ENCODE peak calls at places on chromosomes 5 and 9, in five cellular contexts. X is uterus, Z is esophagus squamous epithelium, B is stomach, F is IMR-90. D is an unnamed sample.

GRCh38 chr9:75168270-75169185 is 80.2 kb downstream of the OSTF1 start:
- DNase-seq in X (no peak), Z (no peak), B (no peak), F (no peak), D (no peak)

GRCh38 chr5:65190328-65191053 is 291.2 kb downstream of the ADAMTS6 start:
- DNase-seq in X (no peak), Z (no peak), B (no peak), F (peak), D (no peak)

GRCh38 chr5:75603421-75603820 is 7.8 kb upstream of the ANKDD1B start:
- DNase-seq in X (no peak), Z (no peak), B (no peak), F (peak), D (no peak)

GRCh38 chr9:126609711-126610388 is 3.9 kb upstream of the LMX1B start:
- DNase-seq in X (no peak), Z (no peak), B (no peak), F (no peak), D (no peak)

GRCh38 chr5:172556262-172556661 is 84.8 kb upstream of the NEURL1B start:
- DNase-seq in X (no peak), Z (no peak), B (no peak), F (peak), D (no peak)

GRCh38 chr9:97362777-97363545 is 48.9 kb upstream of the TDRD7 start:
- DNase-seq in X (no peak), Z (no peak), B (no peak), F (no peak), D (no peak)

GRCh38 chr5:31531543-31531887 is 378 bp downstream of the DROSHA start:
- DNase-seq in X (no peak), Z (no peak), B (peak), F (no peak), D (peak)

GRCh38 chr9:19720374-19720773 is 68.5 kb downstream of the SLC24A2 start:
- DNase-seq in X (no peak), Z (no peak), B (no peak), F (peak), D (no peak)

GRCh38 chr5:172841-173251 is 18.4 kb upstream of the LRRC14B start:
- DNase-seq in X (no peak), Z (no peak), B (no peak), F (no peak), D (no peak)

GRCh38 chr9:13450723-13451122 is 171.2 kb upstream of the MPDZ start:
- DNase-seq in X (no peak), Z (no peak), B (no peak), F (no peak), D (no peak)

GRCh38 chr5:173472164-173472563 is 143.9 kb upstream of the STC2 start:
- DNase-seq in X (peak), Z (no peak), B (peak), F (peak), D (peak)

GRCh38 chr5:61344187-61344944 is 12.3 kb downstream of the ZSWIM6 start:
- DNase-seq in X (no peak), Z (no peak), B (no peak), F (peak), D (no peak)

GRCh38 chr5:109532773-109533364 is 123.1 kb upstream of the PJA2 start:
- DNase-seq in X (no peak), Z (no peak), B (no peak), F (no peak), D (no peak)

GRCh38 chr9:137784046-137784445 is 93.5 kb upstream of the CACNA1B start:
- DNase-seq in X (no peak), Z (no peak), B (no peak), F (no peak), D (no peak)

GRCh38 chr5:114407783-114408182 is 45.9 kb downstream of the KCNN2 start:
- DNase-seq in X (no peak), Z (no peak), B (no peak), F (no peak), D (no peak)

GRCh38 chr5:35777358-35778087 is 79.2 kb upstream of the IL7R start:
- DNase-seq in X (peak), Z (no peak), B (peak), F (peak), D (peak)

GRCh38 chr5:139251281-139251687 is 42.3 kb upstream of the MATR3 start:
- DNase-seq in X (no peak), Z (no peak), B (no peak), F (no peak), D (no peak)

GRCh38 chr5:99191181-99191775 is 262.5 kb upstream of the CHD1 start:
- DNase-seq in X (no peak), Z (no peak), B (no peak), F (no peak), D (no peak)

GRCh38 chr9:121718063-121718462 is 66.6 kb downstream of the DAB2IP start:
- DNase-seq in X (peak), Z (no peak), B (no peak), F (peak), D (no peak)

GRCh38 chr9:19074836-19075235 is 25.6 kb downstream of the RRAGA start:
- DNase-seq in X (no peak), Z (no peak), B (no peak), F (peak), D (no peak)

GRCh38 chr9:95504053-95504963 is 12.5 kb downstream of the PTCH1 start:
- DNase-seq in X (no peak), Z (no peak), B (no peak), F (peak), D (peak)

GRCh38 chr9:4417578-4418325 is 72.5 kb upstream of the SLC1A1 start:
- DNase-seq in X (no peak), Z (no peak), B (no peak), F (peak), D (no peak)

GRCh38 chr5:179318193-179318955 is 26.9 kb downstream of the ADAMTS2 start:
- DNase-seq in X (no peak), Z (no peak), B (no peak), F (no peak), D (no peak)

GRCh38 chr9:115276621-115277020 is 158.7 kb upstream of the TNC start:
- DNase-seq in X (no peak), Z (no peak), B (no peak), F (peak), D (no peak)

GRCh38 chr9:2570615-2571479 is 50.7 kb upstream of the VLDLR start:
- DNase-seq in X (peak), Z (no peak), B (peak), F (peak), D (no peak)

GRCh38 chr5:173069661-173070060 is 13.5 kb downstream of the CREBRF start:
- DNase-seq in X (no peak), Z (no peak), B (no peak), F (no peak), D (no peak)

GRCh38 chr5:134438641-134439621 is 27.2 kb upstream of the CDKN2AIPNL start:
- DNase-seq in X (peak), Z (peak), B (peak), F (peak), D (peak)

GRCh38 chr5:17336054-17336453 is 118.6 kb downstream of the BASP1 start:
- DNase-seq in X (no peak), Z (no peak), B (no peak), F (no peak), D (no peak)

GRCh38 chr5:132457371-132458225 is 33.0 kb downstream of the IRF1 start:
- DNase-seq in X (peak), Z (no peak), B (peak), F (peak), D (no peak)

GRCh38 chr9:20551236-20551635 is 71.1 kb downstream of the MLLT3 start:
- DNase-seq in X (no peak), Z (no peak), B (no peak), F (peak), D (no peak)

GRCh38 chr5:74380193-74380592 is 260.3 kb downstream of the ENC1 start:
- DNase-seq in X (no peak), Z (no peak), B (no peak), F (no peak), D (no peak)

GRCh38 chr9:3842839-3843238 is 317.0 kb upstream of the RFX3 start:
- DNase-seq in X (no peak), Z (no peak), B (no peak), F (peak), D (no peak)

GRCh38 chr9:127802576-127803443 is at the start of gene FPGS:
- DNase-seq in X (peak), Z (peak), B (peak), F (peak), D (peak)
- TF ChIP-seq POLR2A in X (peak), Z (peak), B (no peak), F (peak), D (peak)

GRCh38 chr5:6859001-6859400 is 145.8 kb downstream of the TENT4A start:
- DNase-seq in X (no peak), Z (no peak), B (no peak), F (no peak), D (no peak)

GRCh38 chr5:6861667-6862066 is 148.4 kb downstream of the TENT4A start:
- DNase-seq in X (no peak), Z (no peak), B (no peak), F (no peak), D (no peak)

GRCh38 chr5:6859951-6860638 is 146.9 kb downstream of the TENT4A start:
- DNase-seq in X (no peak), Z (no peak), B (no peak), F (no peak), D (no peak)

GRCh38 chr5:6858419-6858818 is 145.2 kb downstream of the TENT4A start:
- DNase-seq in X (no peak), Z (no peak), B (no peak), F (no peak), D (no peak)

GRCh38 chr5:6856658-6857057 is 143.4 kb downstream of the TENT4A start:
- DNase-seq in X (no peak), Z (no peak), B (no peak), F (no peak), D (peak)
- H3K4me3 ChIP-seq in X (no peak), Z (no peak), B (no peak), F (no peak), D (no peak)

GRCh38 chr5:150131978-150132694 is 23.5 kb downstream of the PDGFRB start:
- DNase-seq in X (peak), Z (no peak), B (no peak), F (peak), D (no peak)

GRCh38 chr5:150130493-150130922 is 25.1 kb downstream of the PDGFRB start:
- DNase-seq in X (no peak), Z (no peak), B (no peak), F (no peak), D (no peak)

GRCh38 chr5:150129454-150129812 is 26.2 kb downstream of the PDGFRB start:
- DNase-seq in X (no peak), Z (no peak), B (no peak), F (no peak), D (no peak)

GRCh38 chr5:150131461-150131860 is 24.2 kb downstream of the PDGFRB start:
- DNase-seq in X (no peak), Z (no peak), B (no peak), F (peak), D (no peak)

GRCh38 chr5:150129813-150130492 is 25.7 kb downstream of the PDGFRB start:
- DNase-seq in X (peak), Z (no peak), B (peak), F (peak), D (peak)
- H3K27ac ChIP-seq in X (peak), Z (no peak), B (no peak), F (peak), D (no peak)

DNA sequence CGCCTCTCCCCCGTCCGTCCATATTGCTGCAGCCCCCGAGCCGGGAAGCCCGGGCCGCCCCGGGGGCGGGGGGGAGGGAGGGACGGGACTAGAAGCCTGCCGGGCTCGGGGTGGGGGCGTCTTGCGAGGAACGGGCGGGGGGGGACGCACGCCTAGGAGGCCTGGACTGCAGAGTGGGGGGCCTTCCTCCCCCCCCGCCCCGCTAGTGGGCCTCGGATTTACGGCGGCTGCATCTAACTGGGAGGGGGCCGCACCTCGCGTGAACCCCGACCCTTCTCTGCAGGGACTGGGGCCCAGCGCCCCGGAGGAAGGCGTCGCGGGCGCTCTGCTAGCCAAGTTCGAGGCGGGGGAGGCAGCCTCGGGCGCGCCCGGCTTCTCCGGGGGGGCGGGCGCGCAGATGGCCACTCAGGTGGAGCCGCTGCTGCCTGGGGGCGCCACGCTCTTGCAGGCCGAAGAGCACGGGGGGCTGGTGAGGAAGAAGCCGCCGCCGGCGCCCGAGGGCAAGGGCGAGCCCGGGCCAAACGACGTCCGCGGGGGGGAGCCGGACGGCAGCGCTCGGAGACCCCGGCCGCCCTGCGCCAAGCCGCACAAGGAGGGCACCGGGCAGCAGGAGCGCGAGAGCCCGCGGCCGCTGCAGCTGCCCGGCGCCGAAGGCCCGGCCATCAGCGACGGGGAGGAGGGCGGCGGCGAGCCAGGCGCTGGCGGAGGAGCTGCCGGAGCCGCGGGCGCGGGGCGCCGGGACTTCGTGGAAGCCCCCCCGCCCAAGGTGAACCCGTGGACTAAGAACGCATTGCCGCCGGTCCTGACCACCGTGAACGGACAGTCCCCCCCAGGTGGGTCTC is at the start of gene LARP1:
- DNase-seq in X (no peak), Z (peak), B (peak), F (peak), D (peak)
- TF ChIP-seq POLR2A in X (no peak), Z (no peak), B (no peak), F (no peak), D (peak)

GRCh38 chr9:111284703-111285102 is 45.3 kb downstream of the OR2K2 start:
- DNase-seq in X (no peak), Z (no peak), B (no peak), F (no peak), D (no peak)
- H3K4me3 ChIP-seq in X (no peak), Z (no peak), B (no peak), F (no peak), D (no peak)

DNA sequence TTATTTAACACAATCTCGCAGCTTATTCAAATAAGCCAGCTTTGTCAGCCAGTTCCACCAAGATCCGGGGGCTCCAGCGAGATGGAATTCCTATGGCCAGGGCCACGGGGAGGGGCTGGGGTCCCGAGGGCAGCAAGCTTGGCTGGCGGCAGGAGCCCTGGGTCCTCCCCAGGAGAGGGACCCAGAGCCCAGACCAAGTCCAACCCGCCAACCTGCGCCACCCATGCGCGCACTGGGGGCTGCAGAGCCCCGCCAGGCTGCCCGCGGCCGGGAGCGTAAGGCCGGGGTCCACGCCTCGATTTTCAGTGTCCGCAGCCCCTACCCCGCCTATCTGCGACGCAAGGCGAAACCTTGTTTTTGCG is 7.3 kb downstream of the IRX4 start:
- DNase-seq in X (no peak), Z (no peak), B (no peak), F (no peak), D (no peak)
- H3K27ac ChIP-seq in X (no peak), Z (no peak), B (no peak), F (no peak), D (no peak)

GRCh38 chr5:140401362-140402257 is at the start of gene ANKHD1:
- DNase-seq in X (peak), Z (peak), B (peak), F (peak), D (peak)
- TF ChIP-seq POLR2A in X (peak), Z (peak), B (no peak), F (peak), D (peak)

DNA sequence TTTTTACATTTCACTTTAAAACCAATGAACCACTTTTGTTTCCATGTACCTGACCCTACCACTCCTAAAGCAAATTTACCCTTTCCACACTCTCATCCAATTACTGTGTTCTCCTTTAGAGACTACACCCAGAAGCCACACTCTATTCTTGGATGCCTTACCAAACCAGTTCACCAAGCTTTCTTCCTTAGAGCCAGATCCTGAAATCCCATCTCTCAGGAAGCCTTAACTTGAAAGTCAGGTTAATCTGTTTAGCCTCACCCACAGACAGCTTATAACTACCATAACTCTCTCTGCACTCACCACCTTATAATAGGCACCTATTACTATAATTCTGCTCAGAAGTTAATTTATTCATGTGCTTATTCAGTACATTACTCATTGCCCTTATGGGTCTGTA is 4.3 kb downstream of the CSNK1A1 start:
- DNase-seq in X (no peak), Z (no peak), B (no peak), F (no peak), D (peak)
- H3K4me3 ChIP-seq in X (no peak), Z (peak), B (no peak), F (peak), D (no peak)

DNA sequence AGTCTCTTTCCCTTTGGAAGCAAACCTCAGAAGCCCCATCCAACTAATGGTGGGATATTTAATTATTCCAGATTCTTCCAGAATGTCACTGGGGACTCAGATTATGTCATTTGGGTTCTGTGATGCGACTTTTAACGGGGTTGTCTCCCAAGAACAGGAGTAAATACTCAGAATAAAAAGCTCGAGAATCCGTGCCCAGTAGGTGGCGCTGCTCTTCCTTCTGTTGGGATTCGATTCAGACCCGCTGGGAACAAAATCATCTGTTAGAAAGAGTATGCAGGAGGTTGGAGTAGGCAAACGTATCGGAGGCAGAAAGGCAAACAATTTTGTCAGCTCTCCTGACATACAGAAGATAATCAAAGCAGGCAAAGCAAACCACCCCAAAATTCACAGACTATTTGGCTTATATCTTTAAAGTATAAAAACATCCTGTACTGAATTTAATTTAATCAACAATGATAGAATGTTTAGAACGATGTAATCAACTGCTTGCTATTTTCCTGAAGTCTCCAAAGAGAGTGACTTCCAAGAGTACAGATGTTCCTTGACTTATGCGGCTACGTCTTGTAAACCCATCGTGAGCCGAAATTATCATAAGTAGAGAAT is 169.9 kb upstream of the RAI14 start:
- DNase-seq in X (peak), Z (no peak), B (peak), F (peak), D (peak)
- H3K27ac ChIP-seq in X (peak), Z (no peak), B (peak), F (peak), D (peak)

GRCh38 chr5:101045689-101046088 is 142.6 kb upstream of the ST8SIA4 start:
- DNase-seq in X (no peak), Z (no peak), B (no peak), F (no peak), D (no peak)

GRCh38 chr5:101047181-101047580 is 144.1 kb upstream of the ST8SIA4 start:
- DNase-seq in X (no peak), Z (no peak), B (no peak), F (no peak), D (no peak)
- TF ChIP-seq POLR2A in X (no peak), Z (no peak), B (no peak), F (no peak), D (no peak)

D was measured in prostate gland.